ENCODE peak calls at places on chromosomes 7 and 10, in four cellular contexts. One of them, this sample, is unnamed.

GRCh38 chr10:129120441-129120840 is 346.6 kb upstream of the MGMT start:
- DNase-seq in ovary: no peak
- DNase-seq in GF-D8: no peak
- DNase-seq in hippocampal formation: no peak
- DNase-seq in this sample: no peak

GRCh38 chr10:130547368-130547767 is 411.2 kb downstream of the GLRX3 start:
- DNase-seq in ovary: no peak
- DNase-seq in GF-D8: no peak
- DNase-seq in hippocampal formation: no peak
- DNase-seq in this sample: peak

GRCh38 chr10:70221030-70221429 is 12.2 kb downstream of the PPA1 start:
- DNase-seq in ovary: no peak
- DNase-seq in GF-D8: no peak
- DNase-seq in hippocampal formation: no peak
- DNase-seq in this sample: no peak

GRCh38 chr7:8781166-8781565 is 347.8 kb downstream of the NXPH1 start:
- DNase-seq in ovary: no peak
- DNase-seq in GF-D8: no peak
- DNase-seq in hippocampal formation: no peak
- DNase-seq in this sample: no peak

GRCh38 chr7:18119985-18120384 is 92.3 kb upstream of the PRPS1L1 start:
- DNase-seq in ovary: no peak
- DNase-seq in GF-D8: no peak
- DNase-seq in hippocampal formation: no peak
- DNase-seq in this sample: peak

GRCh38 chr7:141043621-141044020 is 28.9 kb upstream of the MRPS33 start:
- DNase-seq in ovary: no peak
- DNase-seq in GF-D8: no peak
- DNase-seq in hippocampal formation: no peak
- DNase-seq in this sample: no peak

GRCh38 chr7:51601461-51601860 is 284.9 kb upstream of the COBL start:
- DNase-seq in ovary: no peak
- DNase-seq in GF-D8: no peak
- DNase-seq in hippocampal formation: no peak
- DNase-seq in this sample: no peak

GRCh38 chr7:116251675-116252074 is 41.3 kb downstream of the TES start:
- DNase-seq in ovary: no peak
- DNase-seq in GF-D8: no peak
- DNase-seq in hippocampal formation: no peak
- DNase-seq in this sample: no peak

GRCh38 chr10:88299787-88300186 is 283.3 kb downstream of the RNLS start:
- DNase-seq in ovary: no peak
- DNase-seq in GF-D8: no peak
- DNase-seq in hippocampal formation: no peak
- DNase-seq in this sample: no peak

GRCh38 chr7:19116121-19117080 is 1.0 kb downstream of the TWIST1 start:
- DNase-seq in ovary: no peak
- DNase-seq in GF-D8: no peak
- DNase-seq in hippocampal formation: no peak
- DNase-seq in this sample: peak

GRCh38 chr7:2709553-2710165 is 21.7 kb downstream of the AMZ1 start:
- DNase-seq in ovary: peak
- DNase-seq in GF-D8: peak
- DNase-seq in hippocampal formation: peak
- DNase-seq in this sample: no peak

GRCh38 chr10:22625511-22626288 is 88.7 kb downstream of the PIP4K2A start:
- DNase-seq in ovary: no peak
- DNase-seq in GF-D8: no peak
- DNase-seq in hippocampal formation: no peak
- DNase-seq in this sample: peak

GRCh38 chr7:55366461-55367138 is 1.5 kb downstream of the LANCL2 start:
- DNase-seq in ovary: no peak
- DNase-seq in GF-D8: peak
- DNase-seq in hippocampal formation: no peak
- DNase-seq in this sample: peak

GRCh38 chr10:87817291-87817872 is 644 bp downstream of the ATAD1 start:
- DNase-seq in ovary: no peak
- DNase-seq in GF-D8: no peak
- DNase-seq in hippocampal formation: no peak
- DNase-seq in this sample: no peak

GRCh38 chr10:124879136-124879535 is 62.8 kb upstream of the ZRANB1 start:
- DNase-seq in ovary: no peak
- DNase-seq in GF-D8: no peak
- DNase-seq in hippocampal formation: no peak
- DNase-seq in this sample: no peak

GRCh38 chr7:6482743-6483119 is 35.0 kb upstream of the DAGLB start:
- DNase-seq in ovary: no peak
- DNase-seq in GF-D8: no peak
- DNase-seq in hippocampal formation: no peak
- DNase-seq in this sample: no peak

GRCh38 chr10:36256166-36256565 is 614.1 kb upstream of the FZD8 start:
- DNase-seq in ovary: no peak
- DNase-seq in GF-D8: no peak
- DNase-seq in hippocampal formation: no peak
- DNase-seq in this sample: peak

GRCh38 chr10:92240289-92241157 is 50.4 kb downstream of the CPEB3 start:
- DNase-seq in ovary: peak
- DNase-seq in GF-D8: peak
- DNase-seq in hippocampal formation: peak
- DNase-seq in this sample: peak

GRCh38 chr7:46173526-46174191 is 252.6 kb upstream of the IGFBP3 start:
- DNase-seq in ovary: peak
- DNase-seq in GF-D8: no peak
- DNase-seq in hippocampal formation: no peak
- DNase-seq in this sample: no peak

GRCh38 chr10:27745719-27746363 is at the start of gene MKX:
- DNase-seq in ovary: peak
- DNase-seq in GF-D8: no peak
- DNase-seq in hippocampal formation: no peak
- DNase-seq in this sample: peak

GRCh38 chr10:124622866-124623536 is 121.2 kb downstream of the FAM53B start:
- DNase-seq in ovary: no peak
- DNase-seq in GF-D8: no peak
- DNase-seq in hippocampal formation: no peak
- DNase-seq in this sample: no peak

GRCh38 chr10:36872702-36873393 is 252.6 kb upstream of the ANKRD30A start:
- DNase-seq in ovary: no peak
- DNase-seq in GF-D8: no peak
- DNase-seq in hippocampal formation: no peak
- DNase-seq in this sample: no peak

GRCh38 chr7:138350103-138350700 is 109.9 kb upstream of the TRIM24 start:
- DNase-seq in ovary: no peak
- DNase-seq in GF-D8: no peak
- DNase-seq in hippocampal formation: no peak
- DNase-seq in this sample: no peak

GRCh38 chr7:30950197-30950596 is 13.6 kb upstream of the GHRHR start:
- DNase-seq in ovary: no peak
- DNase-seq in GF-D8: no peak
- DNase-seq in hippocampal formation: no peak
- DNase-seq in this sample: no peak

GRCh38 chr7:111090834-111091233 is at the start of gene LRRN3:
- DNase-seq in ovary: peak
- DNase-seq in GF-D8: no peak
- DNase-seq in hippocampal formation: peak
- DNase-seq in this sample: peak

GRCh38 chr7:94395141-94396041 is 696 bp downstream of the COL1A2 start:
- DNase-seq in ovary: peak
- DNase-seq in GF-D8: no peak
- DNase-seq in hippocampal formation: no peak
- DNase-seq in this sample: peak

GRCh38 chr7:131235489-131236317 is 92.0 kb upstream of the MKLN1 start:
- DNase-seq in ovary: no peak
- DNase-seq in GF-D8: no peak
- DNase-seq in hippocampal formation: no peak
- DNase-seq in this sample: no peak

GRCh38 chr10:35355971-35356724 is 19.8 kb downstream of the CCNY start:
- DNase-seq in ovary: no peak
- DNase-seq in GF-D8: no peak
- DNase-seq in hippocampal formation: no peak
- DNase-seq in this sample: no peak

GRCh38 chr10:112952282-112952991 is 2.4 kb downstream of the TCF7L2 start:
- DNase-seq in ovary: peak
- DNase-seq in GF-D8: no peak
- DNase-seq in hippocampal formation: no peak
- DNase-seq in this sample: no peak

GRCh38 chr10:132204781-132205473 is 18.2 kb downstream of the DPYSL4 start:
- DNase-seq in ovary: no peak
- DNase-seq in GF-D8: no peak
- DNase-seq in hippocampal formation: no peak
- DNase-seq in this sample: no peak

GRCh38 chr7:121337398-121337797 is 8.6 kb downstream of the WNT16 start:
- DNase-seq in ovary: no peak
- DNase-seq in GF-D8: no peak
- DNase-seq in hippocampal formation: no peak
- DNase-seq in this sample: peak

GRCh38 chr10:72277996-72278667 is 4.4 kb downstream of the DDIT4 start:
- DNase-seq in ovary: no peak
- DNase-seq in GF-D8: no peak
- DNase-seq in hippocampal formation: no peak
- DNase-seq in this sample: no peak

GRCh38 chr7:73615886-73616285 is 8.4 kb downstream of the MLXIPL start:
- DNase-seq in ovary: no peak
- DNase-seq in GF-D8: no peak
- DNase-seq in hippocampal formation: no peak
- DNase-seq in this sample: peak

GRCh38 chr7:34939175-34939574 is 98.1 kb downstream of the DPY19L1 start:
- DNase-seq in ovary: no peak
- DNase-seq in GF-D8: no peak
- DNase-seq in hippocampal formation: no peak
- DNase-seq in this sample: no peak

GRCh38 chr10:24603333-24603732 is 120.4 kb downstream of the ARHGAP21 start:
- DNase-seq in ovary: no peak
- DNase-seq in GF-D8: no peak
- DNase-seq in hippocampal formation: no peak
- DNase-seq in this sample: no peak

GRCh38 chr10:112115781-112116385 is 67.7 kb downstream of the GPAM start:
- DNase-seq in ovary: no peak
- DNase-seq in GF-D8: no peak
- DNase-seq in hippocampal formation: no peak
- DNase-seq in this sample: peak

GRCh38 chr7:71793251-71793650 is 618.9 kb downstream of the CALN1 start:
- DNase-seq in ovary: no peak
- DNase-seq in GF-D8: no peak
- DNase-seq in hippocampal formation: no peak
- DNase-seq in this sample: no peak

GRCh38 chr7:93043393-93043985 is 74.3 kb downstream of the SAMD9 start:
- DNase-seq in ovary: no peak
- DNase-seq in GF-D8: no peak
- DNase-seq in hippocampal formation: no peak
- DNase-seq in this sample: no peak

GRCh38 chr7:53520841-53521240 is 485.4 kb downstream of the POM121L12 start:
- DNase-seq in ovary: no peak
- DNase-seq in GF-D8: no peak
- DNase-seq in hippocampal formation: no peak
- DNase-seq in this sample: no peak